ENCODE peak calls at places on chromosomes 12 and 14, in four cellular contexts. C is ureter, G is HCEC 1CT, A is stomach. M is an unnamed sample.
A peak's percentile ranks its signal among the peaks of the same experiment; 100 is the strongest.

GRCh38 chr14:43285575-43285974 is 1221.5 kb downstream of the FSCB start:
- DNase-seq in C (no peak), A (no peak), G (no peak), M (no peak)

GRCh38 chr14:30195946-30196345 is 268.3 kb upstream of the PRKD1 start:
- DNase-seq in C (no peak), A (no peak), G (peak; percentile 26), M (no peak)

GRCh38 chr14:61527325-61528100 is 167.8 kb upstream of the HIF1A start:
- DNase-seq in G (peak; percentile 85), A (no peak), C (no peak), M (no peak)

GRCh38 chr12:78384541-78384940 is 480.0 kb upstream of the SYT1 start:
- DNase-seq in G (no peak), C (no peak), A (no peak), M (no peak)

GRCh38 chr12:117038023-117038680 is 61.1 kb downstream of the TESC start:
- DNase-seq in C (no peak), A (no peak), G (no peak), M (no peak)

GRCh38 chr14:103107941-103108748 is 13.6 kb downstream of the EXOC3L4 start:
- DNase-seq in C (no peak), G (no peak), A (no peak), M (no peak)

GRCh38 chr12:108752387-108752786 is 21.1 kb upstream of the CORO1C start:
- DNase-seq in G (no peak), A (no peak), C (no peak), M (no peak)

GRCh38 chr14:103334644-103335603 is 887 bp downstream of the EIF5 start:
- DNase-seq in A (peak; percentile 76), G (peak; percentile 62), C (peak; percentile 79), M (peak; percentile 84)

GRCh38 chr14:102694530-102695171 is 82.6 kb upstream of the TRAF3 start:
- DNase-seq in A (peak; percentile 71), G (peak; percentile 63), C (peak; percentile 67), M (peak; percentile 63)

GRCh38 chr12:2064078-2064507 is 11.3 kb downstream of the CACNA1C start:
- DNase-seq in A (no peak), C (no peak), G (no peak), M (no peak)

GRCh38 chr14:54976316-54976715 is 50.6 kb downstream of the WDHD1 start:
- DNase-seq in A (no peak), G (peak; percentile 94), C (no peak), M (no peak)

GRCh38 chr14:101128478-101129450 is 225.2 kb upstream of the RTL1 start:
- DNase-seq in G (no peak), A (peak; percentile 15), C (peak; percentile 25), M (no peak)

GRCh38 chr12:23204933-23205778 is 580.2 kb downstream of the ETNK1 start:
- DNase-seq in G (peak; percentile 43), C (no peak), A (no peak), M (no peak)

GRCh38 chr14:41609704-41610183 is 3.1 kb downstream of the LRFN5 start:
- DNase-seq in A (no peak), C (peak; percentile 70), G (no peak), M (no peak)

M was measured in transverse colon.